ENCODE peak calls at places on chromosome 3, in five cellular contexts. One of them, this sample, is unnamed.

GRCh38 chr3:27730774-27731659 is 8.9 kb upstream of the EOMES start:
- DNase-seq in IMR-90: no peak
- DNase-seq in activated naive CD8-positive, alpha-beta T cell treated with anti-CD3 and anti-CD28 coated beads, Interleukin-2, amount 50 U/mL, for 24 hours: no peak
- DNase-seq in AG04449: no peak
- DNase-seq in GDM1: no peak
- DNase-seq in this sample: no peak

GRCh38 chr3:184165548-184165947 is 9.1 kb upstream of the AP2M1 start:
- DNase-seq in AG04449: no peak
- DNase-seq in GDM1: no peak
- DNase-seq in IMR-90: no peak
- DNase-seq in activated naive CD8-positive, alpha-beta T cell treated with anti-CD3 and anti-CD28 coated beads, Interleukin-2, amount 50 U/mL, for 24 hours: no peak
- DNase-seq in this sample: no peak

GRCh38 chr3:143240921-143241320 is 121.3 kb downstream of the CHST2 start:
- DNase-seq in AG04449: no peak
- DNase-seq in GDM1: no peak
- DNase-seq in activated naive CD8-positive, alpha-beta T cell treated with anti-CD3 and anti-CD28 coated beads, Interleukin-2, amount 50 U/mL, for 24 hours: no peak
- DNase-seq in IMR-90: no peak
- DNase-seq in this sample: no peak

GRCh38 chr3:137687181-137687880 is 76.8 kb upstream of the SOX14 start:
- DNase-seq in activated naive CD8-positive, alpha-beta T cell treated with anti-CD3 and anti-CD28 coated beads, Interleukin-2, amount 50 U/mL, for 24 hours: no peak
- DNase-seq in IMR-90: no peak
- DNase-seq in GDM1: no peak
- DNase-seq in AG04449: no peak
- DNase-seq in this sample: no peak

GRCh38 chr3:86830566-86830965 is 160.4 kb downstream of the VGLL3 start:
- DNase-seq in GDM1: no peak
- DNase-seq in IMR-90: peak
- DNase-seq in AG04449: peak
- DNase-seq in activated naive CD8-positive, alpha-beta T cell treated with anti-CD3 and anti-CD28 coated beads, Interleukin-2, amount 50 U/mL, for 24 hours: no peak
- DNase-seq in this sample: no peak

GRCh38 chr3:12994607-12995388 is 78.4 kb downstream of the IQSEC1 start:
- DNase-seq in IMR-90: peak
- DNase-seq in AG04449: no peak
- DNase-seq in GDM1: peak
- DNase-seq in activated naive CD8-positive, alpha-beta T cell treated with anti-CD3 and anti-CD28 coated beads, Interleukin-2, amount 50 U/mL, for 24 hours: peak
- DNase-seq in this sample: peak

GRCh38 chr3:72903004-72903403 is 15.2 kb downstream of the GXYLT2 start:
- DNase-seq in AG04449: peak
- DNase-seq in activated naive CD8-positive, alpha-beta T cell treated with anti-CD3 and anti-CD28 coated beads, Interleukin-2, amount 50 U/mL, for 24 hours: no peak
- DNase-seq in GDM1: no peak
- DNase-seq in IMR-90: peak
- DNase-seq in this sample: no peak

GRCh38 chr3:73716418-73716817 is 91.7 kb upstream of the PDZRN3 start:
- DNase-seq in AG04449: no peak
- DNase-seq in IMR-90: peak
- DNase-seq in activated naive CD8-positive, alpha-beta T cell treated with anti-CD3 and anti-CD28 coated beads, Interleukin-2, amount 50 U/mL, for 24 hours: no peak
- DNase-seq in GDM1: no peak
- DNase-seq in this sample: no peak

GRCh38 chr3:182342252-182342651 is 451.1 kb upstream of the ATP11B start:
- DNase-seq in activated naive CD8-positive, alpha-beta T cell treated with anti-CD3 and anti-CD28 coated beads, Interleukin-2, amount 50 U/mL, for 24 hours: no peak
- DNase-seq in IMR-90: no peak
- DNase-seq in AG04449: no peak
- DNase-seq in GDM1: no peak
- DNase-seq in this sample: no peak

GRCh38 chr3:148714521-148714920 is 16.8 kb downstream of the AGTR1 start:
- DNase-seq in AG04449: no peak
- DNase-seq in activated naive CD8-positive, alpha-beta T cell treated with anti-CD3 and anti-CD28 coated beads, Interleukin-2, amount 50 U/mL, for 24 hours: no peak
- DNase-seq in IMR-90: peak
- DNase-seq in GDM1: no peak
- DNase-seq in this sample: no peak

GRCh38 chr3:50177346-50177745 is 14.1 kb upstream of the GNAT1 start:
- DNase-seq in GDM1: no peak
- DNase-seq in IMR-90: no peak
- DNase-seq in activated naive CD8-positive, alpha-beta T cell treated with anti-CD3 and anti-CD28 coated beads, Interleukin-2, amount 50 U/mL, for 24 hours: no peak
- DNase-seq in AG04449: no peak
- DNase-seq in this sample: no peak

GRCh38 chr3:159964166-159964973 is 24.3 kb upstream of the IL12A start:
- DNase-seq in IMR-90: peak
- DNase-seq in activated naive CD8-positive, alpha-beta T cell treated with anti-CD3 and anti-CD28 coated beads, Interleukin-2, amount 50 U/mL, for 24 hours: no peak
- DNase-seq in GDM1: no peak
- DNase-seq in AG04449: peak
- DNase-seq in this sample: no peak

GRCh38 chr3:197305854-197306253 is 7.4 kb upstream of the DLG1 start:
- DNase-seq in IMR-90: peak
- DNase-seq in AG04449: no peak
- DNase-seq in GDM1: no peak
- DNase-seq in activated naive CD8-positive, alpha-beta T cell treated with anti-CD3 and anti-CD28 coated beads, Interleukin-2, amount 50 U/mL, for 24 hours: no peak
- DNase-seq in this sample: peak

GRCh38 chr3:104198136-104198535 is 1168.6 kb upstream of the ALCAM start:
- DNase-seq in AG04449: peak
- DNase-seq in IMR-90: no peak
- DNase-seq in activated naive CD8-positive, alpha-beta T cell treated with anti-CD3 and anti-CD28 coated beads, Interleukin-2, amount 50 U/mL, for 24 hours: no peak
- DNase-seq in GDM1: no peak
- DNase-seq in this sample: no peak

GRCh38 chr3:73681610-73682009 is 56.9 kb upstream of the PDZRN3 start:
- DNase-seq in activated naive CD8-positive, alpha-beta T cell treated with anti-CD3 and anti-CD28 coated beads, Interleukin-2, amount 50 U/mL, for 24 hours: no peak
- DNase-seq in IMR-90: peak
- DNase-seq in AG04449: no peak
- DNase-seq in GDM1: no peak
- DNase-seq in this sample: no peak

GRCh38 chr3:129552287-129553050 is 9.5 kb downstream of the H1-8 start:
- DNase-seq in activated naive CD8-positive, alpha-beta T cell treated with anti-CD3 and anti-CD28 coated beads, Interleukin-2, amount 50 U/mL, for 24 hours: no peak
- DNase-seq in IMR-90: no peak
- DNase-seq in GDM1: no peak
- DNase-seq in AG04449: no peak
- DNase-seq in this sample: no peak

GRCh38 chr3:101495552-101495951 is 17.5 kb downstream of the SENP7 start:
- DNase-seq in activated naive CD8-positive, alpha-beta T cell treated with anti-CD3 and anti-CD28 coated beads, Interleukin-2, amount 50 U/mL, for 24 hours: no peak
- DNase-seq in GDM1: no peak
- DNase-seq in AG04449: no peak
- DNase-seq in IMR-90: no peak
- DNase-seq in this sample: no peak

GRCh38 chr3:129487183-129487867 is 41.1 kb upstream of the RHO start:
- DNase-seq in GDM1: no peak
- DNase-seq in IMR-90: no peak
- DNase-seq in AG04449: no peak
- DNase-seq in activated naive CD8-positive, alpha-beta T cell treated with anti-CD3 and anti-CD28 coated beads, Interleukin-2, amount 50 U/mL, for 24 hours: no peak
- DNase-seq in this sample: no peak

GRCh38 chr3:188839187-188839695 is 332.5 kb upstream of the TPRG1 start:
- DNase-seq in GDM1: no peak
- DNase-seq in IMR-90: no peak
- DNase-seq in AG04449: no peak
- DNase-seq in activated naive CD8-positive, alpha-beta T cell treated with anti-CD3 and anti-CD28 coated beads, Interleukin-2, amount 50 U/mL, for 24 hours: no peak
- DNase-seq in this sample: no peak

GRCh38 chr3:130480736-130481135 is 36.2 kb upstream of the COL6A6 start:
- DNase-seq in activated naive CD8-positive, alpha-beta T cell treated with anti-CD3 and anti-CD28 coated beads, Interleukin-2, amount 50 U/mL, for 24 hours: no peak
- DNase-seq in GDM1: no peak
- DNase-seq in IMR-90: peak
- DNase-seq in AG04449: no peak
- DNase-seq in this sample: no peak

GRCh38 chr3:182618981-182619591 is 174.2 kb upstream of the ATP11B start:
- DNase-seq in activated naive CD8-positive, alpha-beta T cell treated with anti-CD3 and anti-CD28 coated beads, Interleukin-2, amount 50 U/mL, for 24 hours: no peak
- DNase-seq in GDM1: no peak
- DNase-seq in AG04449: no peak
- DNase-seq in IMR-90: peak
- DNase-seq in this sample: no peak

GRCh38 chr3:123750659-123751420 is 133.3 kb downstream of the MYLK start:
- DNase-seq in activated naive CD8-positive, alpha-beta T cell treated with anti-CD3 and anti-CD28 coated beads, Interleukin-2, amount 50 U/mL, for 24 hours: no peak
- DNase-seq in IMR-90: peak
- DNase-seq in GDM1: no peak
- DNase-seq in AG04449: no peak
- DNase-seq in this sample: no peak

GRCh38 chr3:128436214-128436613 is 30.5 kb downstream of the DNAJB8 start:
- DNase-seq in GDM1: no peak
- DNase-seq in IMR-90: no peak
- DNase-seq in AG04449: no peak
- DNase-seq in activated naive CD8-positive, alpha-beta T cell treated with anti-CD3 and anti-CD28 coated beads, Interleukin-2, amount 50 U/mL, for 24 hours: no peak
- DNase-seq in this sample: no peak

GRCh38 chr3:139797724-139798343 is 120.1 kb upstream of the NMNAT3 start:
- DNase-seq in GDM1: no peak
- DNase-seq in activated naive CD8-positive, alpha-beta T cell treated with anti-CD3 and anti-CD28 coated beads, Interleukin-2, amount 50 U/mL, for 24 hours: peak
- DNase-seq in AG04449: no peak
- DNase-seq in IMR-90: peak
- DNase-seq in this sample: peak

GRCh38 chr3:196143708-196144382 is 62.0 kb upstream of the TFRC start:
- DNase-seq in activated naive CD8-positive, alpha-beta T cell treated with anti-CD3 and anti-CD28 coated beads, Interleukin-2, amount 50 U/mL, for 24 hours: no peak
- DNase-seq in GDM1: no peak
- DNase-seq in IMR-90: no peak
- DNase-seq in AG04449: no peak
- DNase-seq in this sample: no peak

GRCh38 chr3:53589201-53589600 is 94.8 kb downstream of the CACNA1D start:
- DNase-seq in activated naive CD8-positive, alpha-beta T cell treated with anti-CD3 and anti-CD28 coated beads, Interleukin-2, amount 50 U/mL, for 24 hours: no peak
- DNase-seq in AG04449: no peak
- DNase-seq in GDM1: no peak
- DNase-seq in IMR-90: no peak
- DNase-seq in this sample: no peak

GRCh38 chr3:127734754-127735473 is 62.2 kb downstream of the ABTB1 start:
- DNase-seq in AG04449: peak
- DNase-seq in IMR-90: peak
- DNase-seq in GDM1: peak
- DNase-seq in activated naive CD8-positive, alpha-beta T cell treated with anti-CD3 and anti-CD28 coated beads, Interleukin-2, amount 50 U/mL, for 24 hours: no peak
- DNase-seq in this sample: no peak

GRCh38 chr3:56788506-56788905 is 13.2 kb downstream of the ARHGEF3 start:
- DNase-seq in GDM1: no peak
- DNase-seq in activated naive CD8-positive, alpha-beta T cell treated with anti-CD3 and anti-CD28 coated beads, Interleukin-2, amount 50 U/mL, for 24 hours: no peak
- DNase-seq in AG04449: no peak
- DNase-seq in IMR-90: no peak
- DNase-seq in this sample: no peak

GRCh38 chr3:38084019-38084968 is 45.3 kb downstream of the DLEC1 start:
- DNase-seq in activated naive CD8-positive, alpha-beta T cell treated with anti-CD3 and anti-CD28 coated beads, Interleukin-2, amount 50 U/mL, for 24 hours: peak
- DNase-seq in IMR-90: peak
- DNase-seq in AG04449: no peak
- DNase-seq in GDM1: no peak
- DNase-seq in this sample: peak

GRCh38 chr3:42853739-42854302 is 21.9 kb downstream of the CYP8B1 start:
- DNase-seq in GDM1: no peak
- DNase-seq in activated naive CD8-positive, alpha-beta T cell treated with anti-CD3 and anti-CD28 coated beads, Interleukin-2, amount 50 U/mL, for 24 hours: no peak
- DNase-seq in IMR-90: no peak
- DNase-seq in AG04449: no peak
- DNase-seq in this sample: no peak

GRCh38 chr3:14124223-14124614 is 451 bp downstream of the CHCHD4 start:
- DNase-seq in AG04449: no peak
- DNase-seq in IMR-90: no peak
- DNase-seq in activated naive CD8-positive, alpha-beta T cell treated with anti-CD3 and anti-CD28 coated beads, Interleukin-2, amount 50 U/mL, for 24 hours: peak
- DNase-seq in GDM1: peak
- DNase-seq in this sample: peak

GRCh38 chr3:121431717-121432517 is 113.9 kb downstream of the POLQ start:
- DNase-seq in IMR-90: peak
- DNase-seq in activated naive CD8-positive, alpha-beta T cell treated with anti-CD3 and anti-CD28 coated beads, Interleukin-2, amount 50 U/mL, for 24 hours: peak
- DNase-seq in GDM1: no peak
- DNase-seq in AG04449: no peak
- DNase-seq in this sample: peak

GRCh38 chr3:104279617-104280016 is 1087.1 kb upstream of the ALCAM start:
- DNase-seq in GDM1: no peak
- DNase-seq in AG04449: peak
- DNase-seq in IMR-90: peak
- DNase-seq in activated naive CD8-positive, alpha-beta T cell treated with anti-CD3 and anti-CD28 coated beads, Interleukin-2, amount 50 U/mL, for 24 hours: no peak
- DNase-seq in this sample: no peak

GRCh38 chr3:23055733-23056376 is 147.3 kb upstream of the UBE2E2 start:
- DNase-seq in IMR-90: peak
- DNase-seq in activated naive CD8-positive, alpha-beta T cell treated with anti-CD3 and anti-CD28 coated beads, Interleukin-2, amount 50 U/mL, for 24 hours: no peak
- DNase-seq in AG04449: peak
- DNase-seq in GDM1: no peak
- DNase-seq in this sample: no peak

GRCh38 chr3:20141841-20142240 is 44.2 kb downstream of the SGO1 start:
- DNase-seq in IMR-90: no peak
- DNase-seq in AG04449: no peak
- DNase-seq in activated naive CD8-positive, alpha-beta T cell treated with anti-CD3 and anti-CD28 coated beads, Interleukin-2, amount 50 U/mL, for 24 hours: no peak
- DNase-seq in GDM1: no peak
- DNase-seq in this sample: no peak

GRCh38 chr3:109863701-109864100 is 526.4 kb upstream of the DPPA4 start:
- DNase-seq in GDM1: no peak
- DNase-seq in activated naive CD8-positive, alpha-beta T cell treated with anti-CD3 and anti-CD28 coated beads, Interleukin-2, amount 50 U/mL, for 24 hours: no peak
- DNase-seq in AG04449: no peak
- DNase-seq in IMR-90: no peak
- DNase-seq in this sample: no peak

GRCh38 chr3:68878322-68878721 is 54.0 kb downstream of the TAFA4 start:
- DNase-seq in GDM1: no peak
- DNase-seq in IMR-90: peak
- DNase-seq in AG04449: no peak
- DNase-seq in activated naive CD8-positive, alpha-beta T cell treated with anti-CD3 and anti-CD28 coated beads, Interleukin-2, amount 50 U/mL, for 24 hours: no peak
- DNase-seq in this sample: no peak